ENCODE peak calls at places on chromosome 5, in seven cellular contexts. L, G, Z, S, I, U and M are unnamed samples.
A peak's percentile ranks its signal among the peaks of the same experiment; 100 is the strongest.

GRCh38 chr5:34522599-34523381 is 133.3 kb upstream of the RAI14 start:
- DNase-seq in L (peak; percentile 36), S (peak; percentile 75), U (peak; percentile 23), Z (peak; percentile 39), G (peak; percentile 70), I (peak; percentile 97), M (peak; percentile 54)

GRCh38 chr5:119377066-119377465 is 21.2 kb downstream of the TNFAIP8 start:
- DNase-seq in I (no peak), U (no peak), L (no peak), S (no peak), Z (no peak), G (no peak), M (no peak)

GRCh38 chr5:143229896-143230675 is 173.4 kb downstream of the NR3C1 start:
- DNase-seq in Z (peak; percentile 27), G (peak; percentile 83), L (no peak), U (peak; percentile 9), S (no peak), I (no peak), M (peak; percentile 91)

GRCh38 chr5:171418316-171418981 is 998 bp upstream of the FGF18 start:
- DNase-seq in G (peak; percentile 66), L (peak; percentile 29), U (no peak), S (peak; percentile 80), Z (peak; percentile 27), I (peak; percentile 90), M (no peak)

GRCh38 chr5:171342362-171343111 is 33.5 kb downstream of the TLX3 start:
- DNase-seq in S (peak; percentile 40), Z (no peak), I (peak; percentile 84), L (no peak), U (no peak), G (peak; percentile 64), M (peak; percentile 42)

GRCh38 chr5:79850316-79850822 is 140.7 kb downstream of the MTX3 start:
- DNase-seq in U (no peak), Z (no peak), L (no peak), G (no peak), S (no peak), I (no peak), M (no peak)

GRCh38 chr5:113061851-113062631 is 85.4 kb downstream of the DCP2 start:
- DNase-seq in U (no peak), L (no peak), G (no peak), S (no peak), Z (no peak), I (peak; percentile 85), M (peak; percentile 60)

GRCh38 chr5:55226934-55227737 is at the start of gene MCIDAS:
- DNase-seq in Z (no peak), U (no peak), S (peak; percentile 81), I (no peak), L (peak; percentile 24), G (peak; percentile 84), M (peak; percentile 66)

GRCh38 chr5:473344-474192 is 30.6 kb downstream of the EXOC3 start:
- DNase-seq in S (peak; percentile 37), G (peak; percentile 47), U (no peak), L (no peak), Z (peak; percentile 33), I (peak; percentile 49), M (no peak)

GRCh38 chr5:143135832-143136551 is 267.5 kb downstream of the NR3C1 start:
- DNase-seq in G (no peak), U (no peak), S (peak; percentile 34), I (peak; percentile 32), L (no peak), Z (no peak), M (no peak)

GRCh38 chr5:171619196-171619595 is 166.4 kb upstream of the SMIM23 start:
- DNase-seq in L (no peak), S (no peak), Z (no peak), G (no peak), I (no peak), U (no peak), M (no peak)

GRCh38 chr5:133926960-133927615 is 41.3 kb downstream of the C5orf15 start:
- DNase-seq in Z (no peak), I (no peak), G (no peak), U (no peak), S (peak; percentile 61), L (no peak), M (no peak)

GRCh38 chr5:35172526-35172925 is 57.8 kb downstream of the PRLR start:
- DNase-seq in L (no peak), I (no peak), G (no peak), U (no peak), S (no peak), Z (no peak), M (no peak)

GRCh38 chr5:130710596-130710995 is 454.5 kb downstream of the HINT1 start:
- DNase-seq in G (no peak), I (peak; percentile 71), Z (no peak), S (no peak), L (no peak), U (no peak), M (no peak)